ENCODE peak calls at places on chromosomes 7 and 10, in five cellular contexts. N is Peyer's patch, G is stomach, V is kidney, B is mammary epithelial cell. O is an unnamed sample. For H3K36me3, the result is how much of the 10 kb centered on the place peaks cover.

GRCh38 chr7:66505009-66505408 is 123.7 kb upstream of the KCTD7 start:
- DNase-seq in N (no peak), V (peak), G (no peak), B (no peak), O (no peak)

GRCh38 chr7:55081067-55081853 is 62.4 kb downstream of the EGFR start:
- DNase-seq in B (no peak), N (no peak), V (no peak), G (no peak), O (no peak)

GRCh38 chr7:44152971-44153947 is 12.1 kb upstream of the MYL7 start:
- DNase-seq in V (no peak), N (no peak), B (no peak), G (no peak), O (no peak)

GRCh38 chr7:138164804-138165203 is 88.5 kb downstream of the AKR1D1 start:
- DNase-seq in G (no peak), V (no peak), B (peak), N (no peak), O (no peak)

GRCh38 chr10:69425513-69426298 is 9.0 kb upstream of the TACR2 start:
- DNase-seq in G (peak), N (no peak), V (no peak), B (peak), O (peak)

GRCh38 chr10:118276203-118276602 is 65.9 kb downstream of the FAM204A start:
- DNase-seq in N (no peak), V (no peak), B (no peak), G (no peak), O (no peak)

GRCh38 chr10:33559105-33559504 is 224.6 kb upstream of the NRP1 start:
- DNase-seq in G (no peak), V (no peak), B (peak), N (no peak), O (no peak)

GRCh38 chr10:126536148-126536547 is 134.3 kb downstream of the C10orf90 start:
- DNase-seq in V (no peak), N (no peak), B (no peak), G (no peak), O (no peak)

GRCh38 chr10:46223626-46224413 is 63.0 kb upstream of the ANTXRL start:
- DNase-seq in V (peak), N (peak), B (no peak), G (no peak), O (peak)

GRCh38 chr7:12475362-12476063 is 71.8 kb upstream of the VWDE start:
- DNase-seq in B (peak), N (no peak), G (no peak), V (no peak), O (no peak)

GRCh38 chr7:31955021-31955420 is 115.2 kb downstream of the PDE1C start:
- DNase-seq in G (no peak), B (no peak), N (no peak), V (no peak), O (no peak)

GRCh38 chr10:101014230-101014884 is 14.7 kb downstream of the LZTS2 start:
- DNase-seq in B (peak), N (peak), V (peak), G (peak), O (peak)

GRCh38 chr10:110403593-110403992 is 94.1 kb upstream of the DUSP5 start:
- DNase-seq in G (no peak), N (peak), B (no peak), V (peak), O (no peak)

GRCh38 chr7:158143196-158144120 is 444.2 kb downstream of the PTPRN2 start:
- DNase-seq in V (peak), B (no peak), G (no peak), N (no peak), O (peak)

GRCh38 chr7:99031496-99031895 is 112.4 kb downstream of the SMURF1 start:
- DNase-seq in N (no peak), G (no peak), B (no peak), V (no peak), O (no peak)

GRCh38 chr10:101267776-101268175 is 38.5 kb upstream of the LBX1 start:
- DNase-seq in B (no peak), V (no peak), N (no peak), G (no peak), O (no peak)

GRCh38 chr10:91198781-91199180 is 21.7 kb upstream of the PCGF5 start:
- DNase-seq in N (no peak), G (no peak), V (no peak), B (peak), O (no peak)

GRCh38 chr10:133061296-133062038 is 26.3 kb upstream of the ADGRA1 start:
- DNase-seq in N (no peak), B (no peak), V (no peak), G (no peak), O (no peak)

GRCh38 chr7:43479042-43479441 is 103.9 kb upstream of the STK17A start:
- DNase-seq in V (no peak), N (no peak), G (no peak), B (peak), O (no peak)

GRCh38 chr7:29471444-29472138 is 92.0 kb upstream of the PRR15 start:
- DNase-seq in B (no peak), V (no peak), N (peak), G (no peak), O (no peak)

GRCh38 chr10:78852856-78853255 is 215.9 kb upstream of the ZMIZ1 start:
- DNase-seq in N (no peak), G (peak), V (no peak), B (no peak), O (no peak)

GRCh38 chr7:130426541-130426940 is 14.3 kb downstream of the CEP41 start:
- DNase-seq in V (no peak), G (no peak), N (no peak), B (no peak), O (no peak)

GRCh38 chr7:146090023-146090645 is 26.5 kb upstream of the CNTNAP2 start:
- DNase-seq in V (no peak), G (no peak), N (no peak), B (peak), O (no peak)

GRCh38 chr7:16587785-16588184 is 57.8 kb downstream of the ANKMY2 start:
- DNase-seq in G (peak), V (no peak), B (no peak), N (no peak), O (no peak)

GRCh38 chr7:50781371-50781770 is 1.3 kb downstream of the GRB10 start:
- DNase-seq in G (no peak), N (no peak), V (no peak), B (no peak), O (no peak)

GRCh38 chr10:103659674-103660363 is 166.3 kb downstream of the NEURL1 start:
- DNase-seq in V (peak), G (peak), N (peak), B (peak), O (no peak)

GRCh38 chr10:104688251-104688650 is 47.2 kb downstream of the SORCS3 start:
- DNase-seq in N (no peak), V (no peak), B (no peak), G (no peak), O (no peak)
- H3K36me3 ChIP-seq in N (under half), V (under half), B (under half), G (under half), O (under half)

GRCh38 chr7:19118896-19119301 is 1.5 kb upstream of the TWIST1 start:
- DNase-seq in G (no peak), V (no peak), B (no peak), N (no peak), O (no peak)

GRCh38 chr7:19116121-19117080 is 1.0 kb downstream of the TWIST1 start:
- DNase-seq in B (peak), V (no peak), N (no peak), G (no peak), O (no peak)

GRCh38 chr7:19117081-19117869 is at the start of gene TWIST1:
- DNase-seq in B (peak), V (peak), G (no peak), N (no peak), O (peak)

GRCh38 chr7:19119372-19119771 is 1.9 kb upstream of the TWIST1 start:
- DNase-seq in N (no peak), G (no peak), V (no peak), B (no peak), O (no peak)

GRCh38 chr7:19117870-19118608 is 603 bp upstream of the TWIST1 start:
- DNase-seq in B (no peak), G (no peak), N (no peak), V (no peak), O (no peak)
- TF ChIP-seq CTCF in B (no peak), G (no peak), N (no peak), V (no peak), O (no peak)

GRCh38 chr7:5349437-5350173 is 66.9 kb downstream of the SLC29A4 start:
- DNase-seq in N (no peak), G (no peak), V (no peak), B (no peak), O (no peak)
- H3K36me3 ChIP-seq in N (half or more), G (half or more), V (under half), B (under half), O (half or more)

DNA sequence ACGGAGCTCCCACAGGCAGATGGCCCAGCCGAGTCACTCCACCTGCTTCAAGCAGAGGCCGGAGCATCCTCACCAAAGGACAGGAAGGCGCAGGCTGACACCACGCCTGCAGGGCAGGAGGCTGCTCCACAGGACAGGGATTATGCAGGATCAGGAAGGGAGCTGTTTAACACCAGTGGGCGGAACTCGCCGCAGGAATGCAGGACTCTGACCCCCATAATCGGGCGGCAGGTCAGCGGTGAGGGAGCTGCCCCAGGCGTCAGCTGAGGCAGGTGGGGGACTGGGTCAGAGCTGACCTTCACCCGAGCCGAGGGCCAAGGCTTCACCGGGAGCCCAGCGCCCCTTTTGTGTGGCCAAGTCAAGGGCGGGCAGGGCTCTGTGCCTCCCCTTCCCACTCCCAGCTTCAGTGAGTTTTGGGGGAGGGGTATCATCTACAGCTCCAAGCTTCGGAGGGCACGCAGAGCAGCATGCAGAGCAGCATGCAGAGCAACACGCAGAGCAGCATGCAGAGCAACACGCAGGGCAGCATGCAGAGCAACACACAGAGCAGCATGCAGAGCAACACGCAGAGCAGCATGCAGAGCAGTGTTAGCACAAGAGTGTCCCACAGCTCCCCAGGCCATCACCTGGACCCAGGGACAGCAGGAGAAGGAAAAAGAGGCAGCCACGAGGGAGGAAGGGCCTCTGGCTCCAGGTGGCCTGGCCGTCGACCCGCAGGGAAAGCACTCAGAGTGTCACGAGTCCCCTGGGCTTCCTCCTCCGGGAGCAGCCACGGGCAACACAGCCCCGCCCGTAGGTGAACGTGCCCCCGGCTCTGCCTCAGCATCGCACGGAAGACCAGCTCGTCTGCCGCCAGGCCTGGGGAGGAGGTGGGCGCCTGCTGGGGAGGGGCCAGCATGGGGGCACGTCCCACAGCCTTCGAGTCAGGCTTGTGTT is 151.7 kb upstream of the PPP2R2D start:
- DNase-seq in G (no peak), N (peak), V (peak), B (no peak), O (no peak)
- TF ChIP-seq CTCF in G (no peak), N (no peak), V (no peak), B (no peak), O (no peak)

GRCh38 chr10:36380538-36380937 is 738.4 kb upstream of the FZD8 start:
- DNase-seq in G (no peak), B (no peak), N (no peak), V (no peak), O (no peak)
- H3K36me3 ChIP-seq in G (under half), B (under half), N (under half), V (under half), O (under half)

O was measured in suprapubic skin.